ENCODE peak calls at places on chromosomes 4 and X, in four cellular contexts. T is body of pancreas, C is transverse colon, O is suprapubic skin. R is an unnamed sample.

GRCh38 chrX:150643271-150643670 is 49.9 kb upstream of the MTMR1 start:
- DNase-seq in C (no peak), T (no peak), O (no peak), R (no peak)

GRCh38 chr4:122195718-122196117 is 43.6 kb downstream of the BLTP1 start:
- DNase-seq in O (no peak), C (no peak), T (no peak), R (no peak)

GRCh38 chrX:10615931-10616780 is 4.2 kb downstream of the MID1 start:
- DNase-seq in T (peak), O (no peak), C (peak), R (peak)

GRCh38 chr4:118326585-118326984 is 26.2 kb downstream of the PRSS12 start:
- DNase-seq in T (no peak), O (no peak), C (no peak), R (no peak)

GRCh38 chrX:110316351-110317078 is 1.4 kb downstream of the AMMECR1 start:
- DNase-seq in O (no peak), T (no peak), C (no peak), R (no peak)

GRCh38 chrX:133776072-133776471 is 209.3 kb downstream of the GPC3 start:
- DNase-seq in T (peak), O (no peak), C (peak), R (no peak)

GRCh38 chrX:23612846-23613245 is 54.4 kb upstream of the PRDX4 start:
- DNase-seq in C (no peak), O (no peak), T (no peak), R (no peak)

GRCh38 chr4:15479089-15479912 is 9.6 kb downstream of the CC2D2A start:
- DNase-seq in T (peak), C (no peak), O (no peak), R (no peak)

GRCh38 chr4:24988776-24989175 is 42.0 kb downstream of the LGI2 start:
- DNase-seq in T (no peak), O (no peak), C (no peak), R (no peak)

GRCh38 chr4:86935833-86936721 is 1.3 kb downstream of the AFF1 start:
- DNase-seq in T (peak), C (peak), O (peak), R (peak)

GRCh38 chr4:173703076-173703475 is 173.0 kb upstream of the HAND2 start:
- DNase-seq in O (no peak), T (no peak), C (no peak), R (no peak)

GRCh38 chrX:129726307-129727111 is 12.3 kb upstream of the XPNPEP2 start:
- DNase-seq in O (no peak), T (peak), C (peak), R (peak)

GRCh38 chr4:87657525-87657924 is 7.4 kb downstream of the DMP1 start:
- DNase-seq in T (no peak), O (no peak), C (no peak), R (no peak)

GRCh38 chr4:26457412-26457811 is 32.9 kb downstream of the CCKAR start:
- DNase-seq in T (no peak), O (no peak), C (no peak), R (no peak)

GRCh38 chrX:40380649-40381488 is 199.9 kb upstream of the ATP6AP2 start:
- DNase-seq in T (no peak), O (no peak), C (no peak), R (no peak)

GRCh38 chr4:81919238-81919637 is 447.5 kb upstream of the RASGEF1B start:
- DNase-seq in O (no peak), T (no peak), C (no peak), R (no peak)

GRCh38 chrX:15854712-15855561 is at the start of gene AP1S2:
- DNase-seq in T (peak), C (peak), O (peak), R (peak)

GRCh38 chr4:7705062-7705461 is 234.6 kb downstream of the AFAP1 start:
- DNase-seq in C (no peak), O (no peak), T (peak), R (no peak)

GRCh38 chr4:37976991-37977470 is 16.8 kb downstream of the PTTG2 start:
- DNase-seq in C (peak), T (peak), O (peak), R (peak)

GRCh38 chrX:123834116-123834515 is 25.7 kb upstream of the XIAP start:
- DNase-seq in C (no peak), O (no peak), T (no peak), R (no peak)

GRCh38 chrX:112654871-112655270 is 24.9 kb downstream of the LHFPL1 start:
- DNase-seq in C (no peak), O (no peak), T (no peak), R (no peak)

GRCh38 chr4:40289366-40290188 is 45.6 kb upstream of the CHRNA9 start:
- DNase-seq in T (no peak), C (no peak), O (no peak), R (no peak)

GRCh38 chrX:69262036-69262905 is 97.0 kb upstream of the PJA1 start:
- DNase-seq in O (no peak), C (no peak), T (no peak), R (peak)

GRCh38 chr4:11182586-11183357 is 245.9 kb downstream of the HS3ST1 start:
- DNase-seq in C (no peak), O (no peak), T (no peak), R (no peak)

GRCh38 chrX:133939655-133940054 is 45.7 kb downstream of the GPC3 start:
- DNase-seq in O (no peak), C (no peak), T (no peak), R (no peak)

GRCh38 chrX:115018040-115018647 is 728 bp upstream of the IL13RA2 start:
- DNase-seq in O (no peak), T (no peak), C (no peak), R (no peak)

GRCh38 chr4:8582436-8582835 is 2.2 kb downstream of the GPR78 start:
- DNase-seq in T (no peak), C (no peak), O (no peak), R (no peak)

GRCh38 chr4:162163892-162164759 is at the start of gene FSTL5:
- DNase-seq in T (peak), C (peak), O (no peak), R (peak)

GRCh38 chrX:16754019-16754418 is 32.2 kb upstream of the TXLNG start:
- DNase-seq in T (no peak), O (no peak), C (no peak), R (no peak)

GRCh38 chr4:77202491-77202890 is 45.5 kb downstream of the CCNG2 start:
- DNase-seq in C (peak), O (no peak), T (no peak), R (no peak)

GRCh38 chr4:154779362-154779947 is 1.6 kb upstream of the RBM46 start:
- DNase-seq in T (no peak), O (no peak), C (no peak), R (no peak)

GRCh38 chr4:40536032-40536431 is 93.6 kb downstream of the RBM47 start:
- DNase-seq in T (no peak), O (no peak), C (no peak), R (no peak)

GRCh38 chr4:141352328-141352727 is 131.6 kb downstream of the ZNF330 start:
- DNase-seq in C (no peak), T (no peak), O (no peak), R (no peak)

GRCh38 chrX:2502668-2503519 is 2.1 kb upstream of the DHRSX start:
- DNase-seq in O (no peak), C (peak), T (no peak), R (peak)

GRCh38 chrX:48794993-48795501 is 6.8 kb upstream of the HDAC6 start:
- DNase-seq in O (no peak), C (no peak), T (no peak), R (no peak)

GRCh38 chr4:78990938-78991810 is 51.9 kb upstream of the PAQR3 start:
- DNase-seq in T (no peak), C (no peak), O (no peak), R (no peak)

GRCh38 chr4:65391814-65392213 is 278.5 kb downstream of the EPHA5 start:
- DNase-seq in T (no peak), O (no peak), C (no peak), R (no peak)

GRCh38 chrX:17643528-17643927 is 93.8 kb upstream of the SCML1 start:
- DNase-seq in O (no peak), T (no peak), C (no peak), R (no peak)

GRCh38 chr4:151671541-151672059 is 89.2 kb downstream of the GATB start:
- DNase-seq in O (no peak), C (no peak), T (no peak), R (no peak)

GRCh38 chr4:172412851-172413250 is 599.6 kb downstream of the GALNTL6 start:
- DNase-seq in T (no peak), C (no peak), O (no peak), R (no peak)

GRCh38 chrX:154372612-154373022 is 1.8 kb downstream of the FLNA start:
- DNase-seq in O (no peak), T (no peak), C (no peak), R (no peak)
- TF ChIP-seq CTCF in O (no peak), T (no peak), C (no peak), R (no peak)

GRCh38 chr4:139686988-139687387 is 21.4 kb downstream of the MGST2 start:
- DNase-seq in C (no peak), O (no peak), T (no peak), R (no peak)

GRCh38 chr4:139685180-139685579 is 19.6 kb downstream of the MGST2 start:
- DNase-seq in C (no peak), O (no peak), T (no peak), R (peak)

GRCh38 chr4:139689093-139689722 is 23.6 kb downstream of the MGST2 start:
- DNase-seq in C (no peak), O (no peak), T (no peak), R (peak)

GRCh38 chr4:139684351-139684750 is 18.7 kb downstream of the MGST2 start:
- DNase-seq in O (no peak), T (no peak), C (no peak), R (no peak)

DNA sequence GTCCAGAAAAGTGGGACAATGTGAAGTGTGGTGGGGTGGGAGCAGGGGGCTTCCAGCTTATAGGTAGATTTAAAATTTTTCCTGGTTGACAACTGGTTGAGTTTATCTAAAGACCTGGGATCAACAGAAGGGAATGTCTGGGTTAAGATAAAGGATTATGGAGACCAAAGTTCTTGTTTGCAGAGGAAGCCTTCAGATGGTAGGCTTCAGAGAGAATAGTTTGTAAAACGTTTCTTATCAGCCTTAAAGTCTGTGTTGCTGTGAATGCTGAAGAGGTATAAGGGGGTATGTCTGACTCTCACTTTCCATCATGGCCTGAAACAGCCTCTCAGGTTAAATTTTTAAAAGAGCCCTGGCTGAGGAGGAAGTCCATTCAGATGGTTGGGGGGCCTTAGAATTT is 20.5 kb downstream of the MGST2 start:
- DNase-seq in C (no peak), T (no peak), O (no peak), R (no peak)
- TF ChIP-seq POLR2A in C (no peak), T (no peak), O (no peak), R (no peak)

GRCh38 chrX:104151037-104151436 is 5.8 kb downstream of the SLC25A53 start:
- DNase-seq in C (no peak), T (peak), O (no peak), R (no peak)

GRCh38 chrX:104156630-104157529 is at the start of gene SLC25A53:
- DNase-seq in C (peak), T (peak), O (peak), R (peak)
- TF ChIP-seq CTCF in C (no peak), T (no peak), O (no peak), R (no peak)

GRCh38 chrX:47482512-47483309 is at the start of gene ZNF41:
- DNase-seq in T (peak), O (peak), C (peak), R (peak)
- TF ChIP-seq POLR2A in T (peak), O (peak), C (peak), R (no peak)

GRCh38 chr4:181308476-181309170 is 934.6 kb upstream of the TENM3 start:
- DNase-seq in T (no peak), C (no peak), O (no peak), R (no peak)
- TF ChIP-seq CTCF in T (no peak), C (no peak), O (no peak), R (no peak)